ENCODE peak calls at places on chromosomes 6 and 20, in six cellular contexts. One of them, this sample, is unnamed.

GRCh38 chr6:45920819-45921511 is 94.7 kb downstream of the CLIC5 start:
- DNase-seq in NCI-H187: no peak
- DNase-seq in cardiac septum: no peak
- DNase-seq in iris pigment epithelial cell: no peak
- DNase-seq in germinal center: no peak
- DNase-seq in breast epithelium: no peak
- DNase-seq in this sample: no peak

GRCh38 chr6:11921017-11921438 is 91.1 kb upstream of the HIVEP1 start:
- DNase-seq in NCI-H187: no peak
- DNase-seq in germinal center: no peak
- DNase-seq in iris pigment epithelial cell: peak; percentile 92
- DNase-seq in cardiac septum: no peak
- DNase-seq in breast epithelium: no peak
- DNase-seq in this sample: peak; percentile 8

GRCh38 chr20:62470003-62470402 is 5.8 kb downstream of the GATA5 start:
- DNase-seq in breast epithelium: no peak
- DNase-seq in cardiac septum: no peak
- DNase-seq in NCI-H187: no peak
- DNase-seq in germinal center: no peak
- DNase-seq in iris pigment epithelial cell: no peak
- DNase-seq in this sample: no peak

GRCh38 chr6:13068558-13069210 is 259.7 kb downstream of the TBC1D7 start:
- DNase-seq in breast epithelium: no peak
- DNase-seq in iris pigment epithelial cell: no peak
- DNase-seq in cardiac septum: no peak
- DNase-seq in NCI-H187: no peak
- DNase-seq in germinal center: no peak
- DNase-seq in this sample: no peak

GRCh38 chr6:27049863-27050781 is 197.4 kb upstream of the PRSS16 start:
- DNase-seq in iris pigment epithelial cell: no peak
- DNase-seq in germinal center: no peak
- DNase-seq in NCI-H187: peak; percentile 35
- DNase-seq in cardiac septum: no peak
- DNase-seq in breast epithelium: no peak
- DNase-seq in this sample: no peak

GRCh38 chr20:20363449-20364015 is 4.4 kb upstream of the INSM1 start:
- DNase-seq in germinal center: no peak
- DNase-seq in iris pigment epithelial cell: no peak
- DNase-seq in cardiac septum: no peak
- DNase-seq in breast epithelium: no peak
- DNase-seq in NCI-H187: no peak
- DNase-seq in this sample: no peak

GRCh38 chr6:52493669-52494068 is 73.5 kb downstream of the EFHC1 start:
- DNase-seq in iris pigment epithelial cell: no peak
- DNase-seq in germinal center: no peak
- DNase-seq in NCI-H187: no peak
- DNase-seq in breast epithelium: no peak
- DNase-seq in cardiac septum: no peak
- DNase-seq in this sample: no peak

GRCh38 chr6:135274561-135275293 is 93.6 kb downstream of the MYB start:
- DNase-seq in iris pigment epithelial cell: peak; percentile 45
- DNase-seq in cardiac septum: no peak
- DNase-seq in NCI-H187: no peak
- DNase-seq in germinal center: no peak
- DNase-seq in breast epithelium: no peak
- DNase-seq in this sample: no peak

GRCh38 chr6:164753517-164753916 is 555.9 kb downstream of the C6orf118 start:
- DNase-seq in NCI-H187: no peak
- DNase-seq in breast epithelium: no peak
- DNase-seq in germinal center: no peak
- DNase-seq in cardiac septum: no peak
- DNase-seq in iris pigment epithelial cell: peak; percentile 26
- DNase-seq in this sample: peak; percentile 13

GRCh38 chr6:154606457-154606856 is 96.0 kb upstream of the CNKSR3 start:
- DNase-seq in breast epithelium: no peak
- DNase-seq in germinal center: peak; percentile 24
- DNase-seq in cardiac septum: no peak
- DNase-seq in NCI-H187: no peak
- DNase-seq in iris pigment epithelial cell: no peak
- DNase-seq in this sample: no peak

GRCh38 chr20:2244993-2245392 is 50.8 kb upstream of the TGM3 start:
- DNase-seq in NCI-H187: no peak
- DNase-seq in germinal center: no peak
- DNase-seq in iris pigment epithelial cell: no peak
- DNase-seq in breast epithelium: no peak
- DNase-seq in cardiac septum: no peak
- DNase-seq in this sample: no peak

GRCh38 chr6:142030115-142030619 is 102.6 kb upstream of the GJE1 start:
- DNase-seq in NCI-H187: no peak
- DNase-seq in iris pigment epithelial cell: peak; percentile 47
- DNase-seq in breast epithelium: no peak
- DNase-seq in cardiac septum: no peak
- DNase-seq in germinal center: no peak
- DNase-seq in this sample: no peak

GRCh38 chr6:11309947-11310665 is 77.6 kb upstream of the NEDD9 start:
- DNase-seq in NCI-H187: no peak
- DNase-seq in iris pigment epithelial cell: no peak
- DNase-seq in cardiac septum: no peak
- DNase-seq in breast epithelium: no peak
- DNase-seq in germinal center: no peak
- DNase-seq in this sample: no peak

GRCh38 chr6:93040375-93040774 is 379.0 kb downstream of the EPHA7 start:
- DNase-seq in germinal center: no peak
- DNase-seq in NCI-H187: no peak
- DNase-seq in cardiac septum: no peak
- DNase-seq in iris pigment epithelial cell: peak; percentile 29
- DNase-seq in breast epithelium: no peak
- DNase-seq in this sample: no peak

GRCh38 chr6:1524040-1524480 is 85.7 kb upstream of the FOXC1 start:
- DNase-seq in iris pigment epithelial cell: peak; percentile 69
- DNase-seq in cardiac septum: peak; percentile 88
- DNase-seq in germinal center: peak; percentile 77
- DNase-seq in NCI-H187: no peak
- DNase-seq in breast epithelium: peak; percentile 56
- DNase-seq in this sample: peak; percentile 70

GRCh38 chr20:1154224-1154623 is 30.6 kb downstream of the TMEM74B start:
- DNase-seq in breast epithelium: no peak
- DNase-seq in cardiac septum: no peak
- DNase-seq in germinal center: no peak
- DNase-seq in iris pigment epithelial cell: no peak
- DNase-seq in NCI-H187: no peak
- DNase-seq in this sample: no peak

GRCh38 chr6:42898891-42899361 is 16.9 kb upstream of the PTCRA start:
- DNase-seq in germinal center: peak; percentile 26
- DNase-seq in NCI-H187: peak; percentile 50
- DNase-seq in cardiac septum: no peak
- DNase-seq in breast epithelium: no peak
- DNase-seq in iris pigment epithelial cell: peak; percentile 58
- DNase-seq in this sample: peak; percentile 64

GRCh38 chr20:46264391-46265266 is 43.7 kb downstream of the CDH22 start:
- DNase-seq in iris pigment epithelial cell: no peak
- DNase-seq in cardiac septum: no peak
- DNase-seq in NCI-H187: peak; percentile 22
- DNase-seq in breast epithelium: no peak
- DNase-seq in germinal center: no peak
- DNase-seq in this sample: no peak

GRCh38 chr20:53959849-53960585 is 110.4 kb downstream of the BCAS1 start:
- DNase-seq in NCI-H187: no peak
- DNase-seq in breast epithelium: no peak
- DNase-seq in cardiac septum: no peak
- DNase-seq in iris pigment epithelial cell: peak; percentile 67
- DNase-seq in germinal center: no peak
- DNase-seq in this sample: no peak

GRCh38 chr6:109039795-109040194 is 54.9 kb downstream of the SESN1 start:
- DNase-seq in cardiac septum: no peak
- DNase-seq in germinal center: no peak
- DNase-seq in NCI-H187: no peak
- DNase-seq in breast epithelium: no peak
- DNase-seq in iris pigment epithelial cell: peak; percentile 62
- DNase-seq in this sample: no peak

GRCh38 chr6:38492031-38492430 is 147.7 kb downstream of the BTBD9 start:
- DNase-seq in breast epithelium: no peak
- DNase-seq in cardiac septum: no peak
- DNase-seq in iris pigment epithelial cell: no peak
- DNase-seq in germinal center: no peak
- DNase-seq in NCI-H187: no peak
- DNase-seq in this sample: no peak

GRCh38 chr20:57856658-57857057 is 146.8 kb upstream of the PMEPA1 start:
- DNase-seq in iris pigment epithelial cell: no peak
- DNase-seq in germinal center: no peak
- DNase-seq in breast epithelium: no peak
- DNase-seq in cardiac septum: peak; percentile 56
- DNase-seq in NCI-H187: no peak
- DNase-seq in this sample: no peak

GRCh38 chr20:47036091-47036880 is 141.6 kb downstream of the EYA2 start:
- DNase-seq in breast epithelium: no peak
- DNase-seq in germinal center: no peak
- DNase-seq in iris pigment epithelial cell: no peak
- DNase-seq in cardiac septum: no peak
- DNase-seq in NCI-H187: no peak
- DNase-seq in this sample: no peak

GRCh38 chr6:132270745-132271414 is 130.4 kb downstream of the MOXD1 start:
- DNase-seq in NCI-H187: no peak
- DNase-seq in germinal center: no peak
- DNase-seq in cardiac septum: no peak
- DNase-seq in iris pigment epithelial cell: no peak
- DNase-seq in breast epithelium: no peak
- DNase-seq in this sample: no peak

GRCh38 chr20:24953621-24954133 is 4.6 kb downstream of the CST7 start:
- DNase-seq in cardiac septum: no peak
- DNase-seq in breast epithelium: no peak
- DNase-seq in NCI-H187: no peak
- DNase-seq in germinal center: no peak
- DNase-seq in iris pigment epithelial cell: no peak
- DNase-seq in this sample: no peak

GRCh38 chr6:50816115-50816675 is 2.5 kb upstream of the TFAP2B start:
- DNase-seq in germinal center: peak; percentile 58
- DNase-seq in breast epithelium: peak; percentile 73
- DNase-seq in iris pigment epithelial cell: peak; percentile 80
- DNase-seq in NCI-H187: peak; percentile 50
- DNase-seq in cardiac septum: no peak
- DNase-seq in this sample: peak; percentile 34

GRCh38 chr6:28758046-28758817 is 165.6 kb downstream of the TRIM27 start:
- DNase-seq in iris pigment epithelial cell: peak; percentile 88
- DNase-seq in breast epithelium: no peak
- DNase-seq in germinal center: no peak
- DNase-seq in cardiac septum: no peak
- DNase-seq in NCI-H187: no peak
- DNase-seq in this sample: peak; percentile 86

This sample was measured in HCT116.